ENCODE peak calls at places on chromosomes 13 and 19, in six cellular contexts. B, Q, N, W, F and T are unnamed samples.

GRCh38 chr19:49875801-49876421 is 1.2 kb downstream of the AKT1S1 start:
- DNase-seq in B (no peak), Q (peak), N (peak), W (no peak), F (peak), T (peak)

GRCh38 chr13:18996221-18996620 is 185.4 kb downstream of the TUBA3C start:
- DNase-seq in B (no peak), Q (no peak), N (no peak), W (no peak), F (no peak), T (no peak)

GRCh38 chr13:68636784-68637183 is 1406.6 kb upstream of the PCDH9 start:
- DNase-seq in B (no peak), Q (no peak), N (no peak), W (no peak), F (no peak), T (no peak)

GRCh38 chr13:73832203-73832602 is 302.0 kb downstream of the KLF12 start:
- DNase-seq in B (no peak), Q (no peak), N (no peak), W (no peak), F (no peak), T (no peak)

GRCh38 chr13:109274188-109274821 is 512.1 kb downstream of the IRS2 start:
- DNase-seq in B (peak), Q (no peak), N (no peak), W (no peak), F (no peak), T (peak)

GRCh38 chr19:15154002-15154612 is 46.7 kb downstream of the NOTCH3 start:
- DNase-seq in B (no peak), Q (no peak), N (peak), W (no peak), F (peak), T (peak)

GRCh38 chr19:18658366-18658855 is 21.6 kb downstream of the KLHL26 start:
- DNase-seq in B (no peak), Q (no peak), N (no peak), W (no peak), F (no peak), T (no peak)

GRCh38 chr19:31905980-31906948 is 439.1 kb upstream of the ZNF507 start:
- DNase-seq in B (no peak), Q (no peak), N (no peak), W (no peak), F (no peak), T (no peak)

GRCh38 chr19:5907216-5907615 is 2.5 kb downstream of the VMAC start:
- DNase-seq in B (no peak), Q (no peak), N (peak), W (no peak), F (no peak), T (no peak)

GRCh38 chr19:35353635-35354034 is 4.6 kb upstream of the FFAR3 start:
- DNase-seq in B (peak), Q (no peak), N (no peak), W (no peak), F (no peak), T (no peak)

GRCh38 chr13:89982406-89983085 is 1364.9 kb upstream of the MIR17HG start:
- DNase-seq in B (no peak), Q (no peak), N (no peak), W (no peak), F (no peak), T (peak)

GRCh38 chr13:67299731-67300130 is 69.6 kb upstream of the PCDH9 start:
- DNase-seq in B (peak), Q (no peak), N (no peak), W (no peak), F (no peak), T (peak)

GRCh38 chr13:39407786-39408185 is 195.2 kb downstream of the LHFPL6 start:
- DNase-seq in B (no peak), Q (no peak), N (peak), W (no peak), F (no peak), T (no peak)

GRCh38 chr19:56566904-56567273 is 379 bp upstream of the ZNF470 start:
- DNase-seq in B (peak), Q (peak), N (peak), W (peak), F (peak), T (peak)

GRCh38 chr19:41356984-41357739 is 3.4 kb upstream of the TGFB1 start:
- DNase-seq in B (no peak), Q (no peak), N (no peak), W (no peak), F (no peak), T (no peak)

GRCh38 chr19:35404879-35405622 is 34.2 kb downstream of the GPR42 start:
- DNase-seq in B (peak), Q (no peak), N (peak), W (no peak), F (no peak), T (peak)

GRCh38 chr19:10353793-10354391 is 14.5 kb upstream of the ICAM3 start:
- DNase-seq in B (no peak), Q (peak), N (peak), W (no peak), F (peak), T (no peak)